ENCODE peak calls at places on chromosomes 13 and 19, in eight cellular contexts. C, Q, Y, T, U, M, L and S are unnamed samples.
A peak's percentile ranks its signal among the peaks of the same experiment; 100 is the strongest.

GRCh38 chr19:49555600-49556411 is 24.6 kb downstream of the NOSIP start:
- DNase-seq in C (no peak), M (no peak), Q (no peak), L (peak; percentile 87), T (peak; percentile 30), Y (no peak), U (no peak), S (peak; percentile 62)

GRCh38 chr19:49631279-49631588 is 8.7 kb downstream of the RRAS start:
- DNase-seq in Q (no peak), Y (no peak), L (no peak), C (no peak), T (no peak), U (no peak), M (no peak), S (no peak)

GRCh38 chr19:50790365-50790825 is at the start of gene ACP4:
- DNase-seq in U (no peak), Y (no peak), T (no peak), C (no peak), L (no peak), Q (no peak), M (no peak), S (no peak)

GRCh38 chr19:30226464-30227070 is 145.6 kb upstream of the ZNF536 start:
- DNase-seq in T (no peak), Q (peak; percentile 28), U (no peak), C (no peak), M (peak; percentile 58), L (peak; percentile 42), Y (no peak), S (no peak)

GRCh38 chr13:26941345-26942174 is 181.0 kb upstream of the GPR12 start:
- DNase-seq in M (no peak), T (no peak), L (no peak), U (no peak), Y (no peak), C (peak; percentile 85), Q (no peak), S (no peak)

GRCh38 chr19:33442706-33443105 is 69.2 kb downstream of the CEBPG start:
- DNase-seq in L (no peak), Y (no peak), U (no peak), M (no peak), Q (no peak), T (no peak), C (no peak), S (no peak)

GRCh38 chr13:66154981-66155380 is 1075.2 kb downstream of the PCDH9 start:
- DNase-seq in L (no peak), U (no peak), M (no peak), Q (no peak), Y (no peak), C (peak; percentile 2), T (no peak), S (no peak)

GRCh38 chr19:40279120-40279551 is 6.0 kb downstream of the AKT2 start:
- DNase-seq in T (peak; percentile 56), Q (no peak), Y (no peak), L (no peak), U (no peak), M (peak; percentile 47), C (no peak), S (no peak)

GRCh38 chr13:50526771-50527567 is 316.5 kb downstream of the DLEU7 start:
- DNase-seq in U (no peak), T (no peak), L (no peak), Y (no peak), C (no peak), Q (no peak), M (no peak), S (no peak)

GRCh38 chr13:32246468-32246867 is 68.7 kb downstream of the ZAR1L start:
- DNase-seq in Q (peak; percentile 51), Y (no peak), M (peak; percentile 20), C (peak; percentile 67), L (peak; percentile 62), T (peak; percentile 64), U (peak; percentile 24), S (no peak)

GRCh38 chr19:29631450-29631849 is 25.4 kb downstream of the POP4 start:
- DNase-seq in C (no peak), Q (no peak), T (no peak), M (no peak), U (no peak), L (no peak), Y (no peak), S (no peak)

GRCh38 chr13:51221674-51222509 is at the start of gene FAM124A:
- DNase-seq in C (no peak), Y (no peak), M (peak; percentile 58), T (no peak), U (peak; percentile 26), Q (no peak), L (peak; percentile 80), S (peak; percentile 4)

GRCh38 chr13:80436571-80437169 is 95.7 kb upstream of the SPRY2 start:
- DNase-seq in T (peak; percentile 47), Q (no peak), Y (no peak), U (no peak), M (no peak), C (no peak), L (no peak), S (no peak)